ENCODE peak calls at places on chromosomes 13 and 19, in six cellular contexts. R, F, M, J, V and U are unnamed samples.
A peak's percentile ranks its signal among the peaks of the same experiment; 100 is the strongest.

GRCh38 chr19:18597809-18598660 is 8.6 kb downstream of the CRLF1 start:
- DNase-seq in M (no peak), J (no peak), R (no peak), F (peak; percentile 44), V (no peak), U (no peak)

GRCh38 chr19:51364200-51365106 is 1.7 kb downstream of the ETFB start:
- DNase-seq in J (no peak), R (no peak), V (no peak), F (no peak), M (no peak), U (no peak)

GRCh38 chr19:4557971-4558941 is 1.2 kb downstream of the SEMA6B start:
- DNase-seq in R (no peak), J (no peak), V (peak; percentile 34), M (no peak), F (no peak), U (no peak)

GRCh38 chr13:84607614-84608013 is 725.3 kb upstream of the SLITRK1 start:
- DNase-seq in F (no peak), V (peak; percentile 61), M (peak; percentile 76), R (no peak), J (no peak), U (no peak)

GRCh38 chr19:51131780-51132680 is 7.3 kb downstream of the SIGLEC9 start:
- DNase-seq in M (peak; percentile 60), V (peak; percentile 97), F (peak; percentile 56), R (no peak), J (peak; percentile 32), U (no peak)

GRCh38 chr13:64347662-64348061 is 2882.5 kb downstream of the PCDH9 start:
- DNase-seq in V (peak; percentile 25), J (no peak), M (peak; percentile 38), R (no peak), F (no peak), U (no peak)

GRCh38 chr13:65787087-65787486 is 1443.0 kb downstream of the PCDH9 start:
- DNase-seq in R (no peak), V (peak; percentile 47), J (no peak), F (no peak), M (no peak), U (no peak)

GRCh38 chr19:48671456-48671995 is 1.3 kb downstream of the NTN5 start:
- DNase-seq in M (no peak), R (no peak), J (no peak), F (no peak), V (no peak), U (no peak)

GRCh38 chr19:55694656-55695491 is 19.8 kb downstream of the EPN1 start:
- DNase-seq in M (no peak), J (no peak), R (peak; percentile 49), F (peak; percentile 56), V (no peak), U (no peak)

GRCh38 chr13:72514141-72514540 is 213.3 kb downstream of the MZT1 start:
- DNase-seq in M (peak; percentile 38), V (peak; percentile 28), R (no peak), J (no peak), F (no peak), U (no peak)

GRCh38 chr13:39767791-39768564 is 112.5 kb downstream of the COG6 start:
- DNase-seq in R (no peak), V (no peak), M (no peak), J (peak; percentile 47), F (peak; percentile 58), U (no peak)

GRCh38 chr19:19514215-19514633 is 1.1 kb downstream of the TSSK6 start:
- DNase-seq in F (peak; percentile 64), J (peak; percentile 63), M (peak; percentile 84), V (peak; percentile 89), R (no peak), U (no peak)

GRCh38 chr19:5804516-5805464 is at the start of gene NRTN:
- DNase-seq in M (no peak), J (peak; percentile 67), R (no peak), V (no peak), F (no peak), U (no peak)

GRCh38 chr13:26759156-26759906 is 1.3 kb downstream of the GPR12 start:
- DNase-seq in M (no peak), J (no peak), V (no peak), R (no peak), F (no peak), U (no peak)

GRCh38 chr19:10432736-10433130 is 12.4 kb downstream of the PDE4A start:
- DNase-seq in V (no peak), R (no peak), J (no peak), M (no peak), F (no peak), U (no peak)

GRCh38 chr19:24063312-24063711 is 23.7 kb upstream of the ZNF254 start:
- DNase-seq in R (no peak), J (no peak), V (no peak), F (no peak), M (no peak), U (no peak)

GRCh38 chr13:105436946-105437345 is 1098.5 kb downstream of the EFNB2 start:
- DNase-seq in M (no peak), V (peak; percentile 77), J (no peak), R (no peak), F (no peak), U (no peak)

GRCh38 chr13:75170321-75170720 is 311.6 kb downstream of the TBC1D4 start:
- DNase-seq in V (no peak), R (no peak), F (no peak), M (no peak), J (no peak), U (no peak)

GRCh38 chr19:38004505-38005223 is 97.7 kb downstream of the SIPA1L3 start:
- DNase-seq in R (peak; percentile 82), V (peak; percentile 96), F (peak; percentile 72), M (peak; percentile 97), J (peak; percentile 64), U (peak; percentile 98)

GRCh38 chr19:11530432-11530831 is 1.5 kb upstream of the ECSIT start:
- DNase-seq in R (peak; percentile 73), V (peak; percentile 90), M (peak; percentile 84), J (peak; percentile 79), F (peak; percentile 82), U (no peak)

DNA sequence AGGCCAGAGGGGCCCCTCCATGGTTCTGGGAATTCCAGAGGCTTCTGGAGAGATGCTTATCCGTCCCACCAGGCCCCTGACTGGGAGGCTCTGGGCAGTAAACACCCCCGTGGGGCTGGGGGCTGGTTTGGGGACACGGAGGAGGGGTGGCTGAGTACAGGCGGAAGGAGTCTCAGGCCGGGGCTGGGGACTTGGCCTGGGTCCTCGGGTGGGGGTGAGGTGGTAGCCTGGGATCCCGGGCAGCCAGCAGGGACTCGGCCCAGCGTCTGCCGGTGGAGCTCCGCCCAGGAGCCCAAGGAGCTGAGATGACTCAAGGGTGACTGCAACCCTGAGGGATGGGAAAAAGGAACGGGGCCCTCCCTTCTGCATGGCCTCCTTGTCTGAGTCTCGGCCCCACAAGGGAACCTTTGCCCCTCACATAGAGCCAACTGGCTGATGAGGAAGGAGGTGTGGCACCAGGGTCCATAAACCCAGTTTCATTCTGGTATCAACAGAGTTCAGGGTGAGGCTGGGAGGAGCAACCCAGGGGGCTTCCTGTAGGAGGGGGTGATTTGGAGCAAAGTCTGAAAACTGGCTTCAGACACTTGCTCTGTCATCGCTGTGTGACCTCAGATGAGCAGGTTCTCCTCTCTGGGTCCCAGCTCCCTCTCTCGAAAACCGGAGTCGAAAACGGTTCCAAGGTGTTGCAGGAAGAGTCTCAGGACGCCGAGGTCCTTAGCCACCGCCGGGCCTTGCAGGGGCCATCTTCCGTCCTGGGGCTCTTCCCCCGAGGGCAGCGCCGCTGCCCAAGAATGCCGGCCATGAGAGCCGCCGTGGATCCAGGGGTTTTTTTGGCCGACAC is 809 bp downstream of the MISP start:
- DNase-seq in J (peak; percentile 91), V (peak; percentile 64), F (peak; percentile 86), M (peak; percentile 87), R (no peak), U (no peak)
- H3K4me3 ChIP-seq in J (peak overlapping the region; percentile 63), V (no peak overlapping the region), F (peak overlapping the region; percentile 54), M (no peak overlapping the region), R (no peak overlapping the region), U (no peak overlapping the region)

DNA sequence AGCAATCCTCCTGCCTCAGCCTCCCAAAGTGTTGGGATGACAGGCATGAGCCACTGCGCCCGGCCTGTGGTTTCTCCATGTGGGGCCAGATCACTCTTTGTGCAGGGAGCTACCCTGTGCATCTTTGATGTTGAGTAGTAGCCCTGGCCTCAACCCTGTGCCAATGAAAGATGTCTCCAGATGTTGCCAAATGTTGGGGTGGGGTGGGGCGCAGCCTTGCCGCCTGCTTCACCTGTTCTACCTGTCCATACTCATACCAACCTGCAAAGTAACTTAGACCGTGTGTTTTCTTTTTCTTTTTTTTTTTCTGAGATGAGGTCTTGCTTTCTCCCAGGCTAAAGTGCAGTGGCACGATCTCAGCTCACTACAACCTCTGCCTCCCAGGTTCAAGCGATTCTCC is 20.9 kb downstream of the IER2 start:
- DNase-seq in J (no peak), F (peak; percentile 46), M (no peak), R (no peak), V (no peak), U (no peak)
- H3K4me1 ChIP-seq in J (peaks cover 32% of the 10 kb centered on the region), F (peaks cover 40% of the 10 kb centered on the region), M (peaks cover 31% of the 10 kb centered on the region), R (peaks cover 2% of the 10 kb centered on the region), V (no peaks in the 10 kb centered on the region), U (peaks cover 65% of the 10 kb centered on the region)

GRCh38 chr13:22883961-22884360 is 296.8 kb upstream of the SGCG start:
- DNase-seq in F (no peak), V (no peak), J (no peak), R (no peak), M (no peak), U (no peak)
- H3K4me3 ChIP-seq in F (no peak overlapping the region), V (no peak overlapping the region), J (no peak overlapping the region), R (no peak overlapping the region), M (no peak overlapping the region), U (no peak overlapping the region)

GRCh38 chr13:101959016-101959415 is 442.8 kb downstream of the FGF14 start:
- DNase-seq in M (no peak), R (no peak), J (no peak), V (no peak), F (no peak), U (no peak)
- H3K4me1 ChIP-seq in M (no peaks in the 10 kb centered on the region), R (no peaks in the 10 kb centered on the region), J (no peaks in the 10 kb centered on the region), V (no peaks in the 10 kb centered on the region), F (no peaks in the 10 kb centered on the region), U (no peaks in the 10 kb centered on the region)